ENCODE peak calls at places on chromosomes 2 and 18, in five cellular contexts. Z, C, I, Y and X are unnamed samples.

GRCh38 chr18:66819235-66819634 is 215.3 kb upstream of the CDH19 start:
- DNase-seq in Z (no peak), C (no peak), I (no peak), Y (no peak), X (no peak)

GRCh38 chr2:46540496-46541342 is 61.4 kb downstream of the TMEM247 start:
- DNase-seq in Z (peak), C (no peak), I (no peak), Y (no peak), X (no peak)

GRCh38 chr2:188976545-188977268 is 2.5 kb downstream of the COL3A1 start:
- DNase-seq in Z (peak), C (no peak), I (no peak), Y (no peak), X (peak)

GRCh38 chr2:223051580-223052375 is at the start of gene KCNE4:
- DNase-seq in Z (peak), C (no peak), I (no peak), Y (no peak), X (peak)

GRCh38 chr2:95272781-95273180 is 1.5 kb upstream of the PROM2 start:
- DNase-seq in Z (no peak), C (no peak), I (no peak), Y (peak), X (peak)

GRCh38 chr2:197556456-197556855 is 40.6 kb downstream of the MOB4 start:
- DNase-seq in Z (peak), C (no peak), I (no peak), Y (no peak), X (no peak)

GRCh38 chr2:102101844-102102635 is 40.5 kb upstream of the IL1R1 start:
- DNase-seq in Z (no peak), C (no peak), I (no peak), Y (no peak), X (no peak)

GRCh38 chr2:170477630-170478029 is 237.5 kb upstream of the SP5 start:
- DNase-seq in Z (no peak), C (no peak), I (no peak), Y (no peak), X (no peak)

GRCh38 chr2:227325824-227326195 is 759 bp downstream of the MFF start:
- DNase-seq in Z (peak), C (no peak), I (peak), Y (peak), X (peak)

GRCh38 chr2:166106431-166107015 is 21.3 kb downstream of the SCN1A start:
- DNase-seq in Z (no peak), C (no peak), I (no peak), Y (no peak), X (no peak)

GRCh38 chr2:176409671-176410070 is 140.4 kb downstream of the MTX2 start:
- DNase-seq in Z (peak), C (no peak), I (no peak), Y (no peak), X (no peak)

GRCh38 chr2:181785677-181786344 is 105.5 kb upstream of the NEUROD1 start:
- DNase-seq in Z (peak), C (no peak), I (no peak), Y (no peak), X (no peak)